ENCODE peak calls at places on chromosomes 7 and 10, in ten cellular contexts. R is GM23248; K is transverse colon; X is ovary; J is AG04450; N is psoas muscle; E is PC-3; Q is CD4-positive, CD25-positive, alpha-beta regulatory T cell; C is pancreas; F is adrenal gland. W is an unnamed sample. For H3K27me3, the result is how much of the 10 kb centered on the place peaks cover.

GRCh38 chr7:36309716-36310115 is 79.9 kb upstream of the ANLN start:
- DNase-seq in R (no peak), K (no peak), X (no peak), J (no peak), N (no peak), E (no peak), Q (no peak), C (no peak), F (peak), W (no peak)

GRCh38 chr10:88473989-88474883 is 108.9 kb downstream of the RNLS start:
- DNase-seq in R (no peak), K (peak), X (no peak), J (no peak), N (no peak), E (no peak), Q (no peak), C (no peak), F (no peak), W (peak)

GRCh38 chr10:118754132-118754555 is 626 bp downstream of the CACUL1 start:
- DNase-seq in R (peak), K (peak), X (no peak), J (no peak), N (peak), E (peak), Q (peak), C (peak), F (peak), W (peak)

GRCh38 chr7:111045469-111045868 is 45.5 kb upstream of the LRRN3 start:
- DNase-seq in R (peak), K (no peak), X (peak), J (no peak), N (no peak), E (no peak), Q (no peak), C (no peak), F (peak), W (peak)

GRCh38 chr7:158301221-158301620 is 286.4 kb downstream of the PTPRN2 start:
- DNase-seq in R (no peak), K (no peak), X (no peak), J (no peak), N (no peak), E (peak), Q (no peak), C (no peak), F (no peak), W (no peak)

GRCh38 chr10:47409866-47410256 is 25.8 kb upstream of the ZNF488 start:
- DNase-seq in R (no peak), K (no peak), X (no peak), J (no peak), N (no peak), E (no peak), Q (no peak), C (peak), F (no peak), W (no peak)

GRCh38 chr7:97971120-97971989 is 18.6 kb downstream of the OCM2 start:
- DNase-seq in R (peak), K (peak), X (no peak), J (no peak), N (no peak), E (peak), Q (peak), C (no peak), F (peak), W (peak)

GRCh38 chr7:27712217-27712616 is 27.7 kb upstream of the TAX1BP1 start:
- DNase-seq in R (no peak), K (no peak), X (no peak), J (no peak), N (no peak), E (no peak), Q (no peak), C (no peak), F (no peak), W (no peak)

GRCh38 chr10:104028146-104028545 is 57.5 kb downstream of the COL17A1 start:
- DNase-seq in R (peak), K (no peak), X (no peak), J (no peak), N (no peak), E (peak), Q (peak), C (no peak), F (no peak), W (no peak)

GRCh38 chr7:46432666-46433065 is 511.6 kb upstream of the IGFBP3 start:
- DNase-seq in R (peak), K (no peak), X (no peak), J (no peak), N (no peak), E (peak), Q (no peak), C (no peak), F (no peak), W (no peak)

GRCh38 chr10:61390841-61391240 is 62.3 kb downstream of the TMEM26 start:
- DNase-seq in R (no peak), K (no peak), X (no peak), J (no peak), N (no peak), E (no peak), Q (no peak), C (no peak), F (no peak), W (no peak)

GRCh38 chr10:55374060-55374459 is 573.0 kb upstream of the PCDH15 start:
- DNase-seq in R (peak), K (no peak), X (no peak), J (no peak), N (no peak), E (no peak), Q (no peak), C (no peak), F (peak), W (no peak)

GRCh38 chr10:3395041-3395440 is 222.5 kb upstream of the PITRM1 start:
- DNase-seq in R (no peak), K (no peak), X (no peak), J (no peak), N (no peak), E (no peak), Q (no peak), C (no peak), F (no peak), W (no peak)

GRCh38 chr10:113142601-113143000 is 192.6 kb downstream of the TCF7L2 start:
- DNase-seq in R (no peak), K (no peak), X (no peak), J (no peak), N (no peak), E (peak), Q (no peak), C (no peak), F (no peak), W (no peak)

GRCh38 chr10:114537791-114538543 is 120.1 kb downstream of the ABLIM1 start:
- DNase-seq in R (no peak), K (no peak), X (no peak), J (no peak), N (no peak), E (no peak), Q (no peak), C (no peak), F (no peak), W (no peak)

GRCh38 chr10:10126231-10126630 is 891.4 kb upstream of the CELF2 start:
- DNase-seq in R (peak), K (no peak), X (no peak), J (no peak), N (no peak), E (no peak), Q (no peak), C (no peak), F (no peak), W (no peak)

GRCh38 chr10:14822879-14823755 is 14.7 kb downstream of the CDNF start:
- DNase-seq in R (peak), K (peak), X (no peak), J (peak), N (no peak), E (peak), Q (peak), C (no peak), F (peak), W (peak)

GRCh38 chr10:61130366-61130765 is 186.4 kb upstream of the RHOBTB1 start:
- DNase-seq in R (no peak), K (no peak), X (no peak), J (no peak), N (no peak), E (peak), Q (no peak), C (no peak), F (no peak), W (no peak)

GRCh38 chr10:86956195-86956840 is 1.1 kb downstream of the MMRN2 start:
- DNase-seq in R (no peak), K (no peak), X (no peak), J (no peak), N (no peak), E (no peak), Q (no peak), C (peak), F (no peak), W (no peak)

GRCh38 chr7:151869968-151870918 is 6.7 kb downstream of the PRKAG2 start:
- DNase-seq in R (no peak), K (no peak), X (no peak), J (no peak), N (no peak), E (no peak), Q (no peak), C (peak), F (no peak), W (no peak)

GRCh38 chr7:151873402-151873965 is 3.4 kb downstream of the PRKAG2 start:
- DNase-seq in R (peak), K (no peak), X (peak), J (no peak), N (no peak), E (no peak), Q (no peak), C (peak), F (no peak), W (no peak)

GRCh38 chr7:151871189-151871735 is 5.7 kb downstream of the PRKAG2 start:
- DNase-seq in R (no peak), K (no peak), X (no peak), J (no peak), N (no peak), E (no peak), Q (no peak), C (peak), F (no peak), W (no peak)

GRCh38 chr7:151872531-151873401 is 4.1 kb downstream of the PRKAG2 start:
- DNase-seq in R (no peak), K (no peak), X (no peak), J (no peak), N (no peak), E (no peak), Q (no peak), C (peak), F (no peak), W (no peak)

DNA sequence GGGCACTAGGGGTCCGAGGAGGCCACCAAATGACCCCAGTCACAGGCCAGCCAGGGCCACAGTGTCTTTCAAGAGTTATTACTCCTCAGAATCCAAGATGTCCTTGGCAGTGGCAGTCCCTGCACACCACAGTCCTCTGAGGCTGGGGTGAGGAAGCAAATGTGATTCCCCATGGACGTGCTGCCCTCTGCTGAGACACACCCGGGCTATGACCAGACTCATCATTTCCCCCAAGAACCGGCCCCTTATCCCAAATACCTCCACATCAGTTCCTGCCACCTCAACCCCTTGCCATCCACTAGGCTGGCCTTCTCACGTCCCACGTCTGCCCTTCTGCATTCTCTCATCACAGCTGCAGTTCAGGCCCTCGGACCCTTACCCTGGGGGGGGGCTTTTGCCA is 5.0 kb downstream of the PRKAG2 start:
- DNase-seq in R (peak), K (no peak), X (no peak), J (no peak), N (no peak), E (peak), Q (no peak), C (peak), F (no peak), W (no peak)
- H3K27me3 ChIP-seq in R (under half), K (under half), X (under half), J (half or more), N (under half), E (under half), Q (under half), C (under half), F (under half), W (under half)

GRCh38 chr10:78146200-78146599 is 112.5 kb downstream of the RPS24 start:
- DNase-seq in R (no peak), K (no peak), X (no peak), J (no peak), N (no peak), E (no peak), Q (no peak), C (no peak), F (no peak), W (no peak)

GRCh38 chr10:78149193-78149592 is 115.5 kb downstream of the RPS24 start:
- DNase-seq in R (peak), K (no peak), X (no peak), J (no peak), N (no peak), E (no peak), Q (no peak), C (no peak), F (no peak), W (no peak)

GRCh38 chr10:78147202-78147601 is 113.5 kb downstream of the RPS24 start:
- DNase-seq in R (no peak), K (no peak), X (no peak), J (no peak), N (no peak), E (no peak), Q (no peak), C (no peak), F (no peak), W (no peak)

GRCh38 chr10:78148564-78148963 is 114.9 kb downstream of the RPS24 start:
- DNase-seq in R (no peak), K (no peak), X (no peak), J (no peak), N (no peak), E (no peak), Q (no peak), C (no peak), F (no peak), W (no peak)

GRCh38 chr10:78150756-78151155 is 117.1 kb downstream of the RPS24 start:
- DNase-seq in R (no peak), K (no peak), X (no peak), J (no peak), N (no peak), E (no peak), Q (no peak), C (no peak), F (no peak), W (no peak)
- H3K4me3 ChIP-seq in R (no peak), K (no peak), X (no peak), J (no peak), N (no peak), E (no peak), Q (no peak), C (no peak), F (no peak), W (no peak)

GRCh38 chr7:124275411-124275810 is 242.5 kb upstream of the TMEM229A start:
- DNase-seq in R (no peak), K (no peak), X (no peak), J (peak), N (no peak), E (no peak), Q (no peak), C (no peak), F (no peak), W (no peak)
- H3K27me3 ChIP-seq in R (under half), K (under half), X (under half), J (under half), N (under half), E (under half), Q (under half), C (under half), F (under half), W (under half)

GRCh38 chr7:45413419-45413818 is 160.7 kb upstream of the ADCY1 start:
- DNase-seq in R (no peak), K (no peak), X (no peak), J (no peak), N (no peak), E (no peak), Q (no peak), C (no peak), F (no peak), W (no peak)

GRCh38 chr7:45417268-45417667 is 156.9 kb upstream of the ADCY1 start:
- DNase-seq in R (no peak), K (no peak), X (no peak), J (no peak), N (no peak), E (no peak), Q (no peak), C (no peak), F (no peak), W (no peak)

GRCh38 chr7:45415265-45415664 is 158.9 kb upstream of the ADCY1 start:
- DNase-seq in R (no peak), K (no peak), X (no peak), J (no peak), N (no peak), E (no peak), Q (no peak), C (no peak), F (no peak), W (no peak)

GRCh38 chr7:45416846-45417245 is 157.3 kb upstream of the ADCY1 start:
- DNase-seq in R (no peak), K (no peak), X (no peak), J (no peak), N (no peak), E (no peak), Q (no peak), C (no peak), F (no peak), W (no peak)

GRCh38 chr7:45414226-45414625 is 159.9 kb upstream of the ADCY1 start:
- DNase-seq in R (no peak), K (no peak), X (no peak), J (no peak), N (no peak), E (no peak), Q (no peak), C (no peak), F (no peak), W (no peak)
- H3K4me3 ChIP-seq in R (no peak), K (no peak), X (no peak), J (no peak), N (no peak), E (no peak), Q (no peak), C (no peak), F (no peak), W (no peak)

GRCh38 chr10:5362873-5363272 is 1.9 kb upstream of the UCN3 start:
- DNase-seq in R (no peak), K (no peak), X (no peak), J (no peak), N (no peak), E (no peak), Q (no peak), C (no peak), F (no peak), W (no peak)

GRCh38 chr10:5365940-5366339 is 1.2 kb downstream of the UCN3 start:
- DNase-seq in R (no peak), K (no peak), X (no peak), J (no peak), N (no peak), E (no peak), Q (no peak), C (no peak), F (no peak), W (no peak)

GRCh38 chr10:5361966-5362365 is 2.8 kb upstream of the UCN3 start:
- DNase-seq in R (no peak), K (no peak), X (no peak), J (no peak), N (no peak), E (no peak), Q (no peak), C (no peak), F (no peak), W (no peak)

GRCh38 chr10:5364365-5364764 is 401 bp upstream of the UCN3 start:
- DNase-seq in R (no peak), K (no peak), X (no peak), J (no peak), N (no peak), E (no peak), Q (no peak), C (no peak), F (no peak), W (no peak)

DNA sequence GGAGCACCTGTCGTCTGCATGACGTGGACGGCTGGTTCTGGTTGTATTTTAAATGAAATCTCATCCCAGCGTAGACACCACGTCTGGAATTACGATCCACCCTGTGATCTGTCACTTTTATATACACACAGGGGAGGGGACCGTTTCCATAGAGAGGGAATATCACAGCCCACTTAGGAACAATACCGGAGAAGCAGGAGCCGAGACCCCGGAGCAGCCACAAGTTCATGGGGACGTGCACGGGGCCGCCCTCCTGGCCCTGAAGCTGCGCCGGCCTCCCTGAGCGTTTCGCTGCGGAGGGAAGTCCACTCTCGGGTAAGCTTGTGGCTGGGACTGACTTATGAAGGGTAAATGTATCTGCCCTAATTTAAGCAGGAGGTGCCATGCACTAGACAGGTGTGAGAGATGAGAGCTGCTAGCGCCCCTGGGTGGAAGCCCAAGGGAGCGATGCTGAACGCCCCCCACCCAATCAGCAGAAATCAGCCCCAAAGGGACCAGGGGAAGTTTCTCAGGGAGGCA is at the start of gene UCN3:
- DNase-seq in R (no peak), K (no peak), X (no peak), J (no peak), N (no peak), E (no peak), Q (no peak), C (no peak), F (no peak), W (no peak)
- H3K27me3 ChIP-seq in R (under half), K (under half), X (under half), J (under half), N (under half), E (under half), Q (under half), C (under half), F (under half), W (under half)

DNA sequence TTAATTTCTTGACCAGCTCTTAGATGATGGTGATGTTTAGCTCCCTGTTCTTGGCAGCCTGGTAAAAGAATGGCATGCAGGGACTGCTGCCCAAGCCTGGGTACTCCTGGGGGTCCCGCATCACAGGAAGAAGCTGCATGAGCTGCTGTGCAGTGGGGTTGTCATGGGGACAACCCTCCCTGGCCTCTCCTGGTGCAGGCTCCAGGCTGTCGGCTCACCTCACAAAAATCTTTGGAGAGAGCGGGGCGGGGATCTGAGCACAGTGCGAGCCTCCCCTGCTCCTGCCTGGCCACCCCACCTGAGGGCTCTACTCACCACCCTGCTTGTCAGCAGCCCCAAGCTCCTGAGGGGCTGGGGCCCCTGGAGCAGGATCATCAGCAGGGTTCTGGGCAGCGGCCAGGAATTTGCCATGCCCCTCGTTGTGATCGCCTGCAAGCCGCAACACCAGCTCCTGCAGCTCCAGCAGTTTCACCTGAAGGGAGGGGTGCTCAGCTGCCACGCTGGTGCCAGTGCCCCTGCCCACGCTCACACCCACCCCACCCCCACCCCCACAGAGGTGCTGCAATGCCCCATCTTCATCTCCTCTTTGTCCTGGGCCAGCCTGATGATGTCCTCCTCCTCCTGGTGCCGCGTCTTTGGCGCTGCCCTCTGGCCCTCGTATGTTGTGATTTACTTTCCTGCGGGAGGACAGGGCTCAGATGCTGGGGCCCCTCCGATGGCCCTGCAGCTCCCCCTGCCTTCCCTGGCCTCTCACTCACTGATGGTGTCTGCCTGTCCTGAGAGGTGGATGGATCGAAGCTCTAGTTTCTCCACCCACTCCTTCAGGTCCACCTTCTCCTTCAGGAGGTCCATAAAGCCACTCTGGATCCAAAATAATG is 15.6 kb upstream of the MTPAP start:
- DNase-seq in R (no peak), K (no peak), X (no peak), J (no peak), N (no peak), E (no peak), Q (no peak), C (no peak), F (no peak), W (no peak)
- H3K4me3 ChIP-seq in R (no peak), K (no peak), X (no peak), J (no peak), N (no peak), E (no peak), Q (no peak), C (no peak), F (no peak), W (no peak)

DNA sequence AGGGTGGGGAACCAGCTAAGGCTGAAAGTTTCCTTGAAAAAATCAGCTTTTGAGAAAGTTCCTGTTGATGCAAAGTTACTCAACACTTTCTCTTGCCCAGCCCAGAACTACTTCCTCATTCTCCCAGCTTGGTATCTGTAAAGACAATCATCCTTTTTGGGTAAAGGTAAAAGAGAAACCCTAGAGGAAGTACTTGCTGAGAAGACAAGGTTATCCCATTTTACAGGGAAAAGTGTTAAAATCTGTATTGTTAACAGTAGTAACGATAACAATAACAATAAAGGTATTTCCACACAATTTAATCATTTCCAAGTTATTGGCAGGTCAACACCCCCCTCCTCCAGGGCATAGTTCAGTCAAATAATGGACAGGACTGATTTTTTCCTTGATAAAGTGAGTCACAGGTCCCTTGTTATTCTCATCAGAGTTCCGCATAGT is 2.4 kb downstream of the ALOX5 start:
- DNase-seq in R (no peak), K (no peak), X (no peak), J (no peak), N (no peak), E (peak), Q (no peak), C (no peak), F (no peak), W (no peak)
- H3K27me3 ChIP-seq in R (half or more), K (under half), X (under half), J (under half), N (under half), E (half or more), Q (under half), C (under half), F (under half), W (under half)

W was measured in MG63.